ENCODE peak calls at places on chromosomes 2 and 18, in five cellular contexts. One of them, this sample, is unnamed.

GRCh38 chr2:109609352-109610024 is 4.3 kb downstream of the SEPTIN10 start:
- DNase-seq in EL: peak; percentile 77
- DNase-seq in stimulated activated CD8-positive, alpha-beta memory T cell treated with anti-CD3 and anti-CD28 coated beads, Interleukin-12 subunit alpha, Interleukin-12 subunit beta, amount 100 ng/mL, for 1 hour: no peak
- DNase-seq in GM10248: no peak
- DNase-seq in stimulated activated CD4-positive, alpha-beta T cell treated with anti-CD3 and anti-CD28 coated beads, Interleukin-2, amount 100 ng/mL, for 48 hours: no peak
- DNase-seq in this sample: no peak

GRCh38 chr2:239919779-239920545 is 105.2 kb downstream of the NDUFA10 start:
- DNase-seq in EL: no peak
- DNase-seq in stimulated activated CD8-positive, alpha-beta memory T cell treated with anti-CD3 and anti-CD28 coated beads, Interleukin-12 subunit alpha, Interleukin-12 subunit beta, amount 100 ng/mL, for 1 hour: no peak
- DNase-seq in GM10248: no peak
- DNase-seq in stimulated activated CD4-positive, alpha-beta T cell treated with anti-CD3 and anti-CD28 coated beads, Interleukin-2, amount 100 ng/mL, for 48 hours: no peak
- DNase-seq in this sample: no peak

GRCh38 chr18:58183226-58183625 is 139.2 kb downstream of the NEDD4L start:
- DNase-seq in EL: no peak
- DNase-seq in stimulated activated CD8-positive, alpha-beta memory T cell treated with anti-CD3 and anti-CD28 coated beads, Interleukin-12 subunit alpha, Interleukin-12 subunit beta, amount 100 ng/mL, for 1 hour: no peak
- DNase-seq in GM10248: no peak
- DNase-seq in stimulated activated CD4-positive, alpha-beta T cell treated with anti-CD3 and anti-CD28 coated beads, Interleukin-2, amount 100 ng/mL, for 48 hours: no peak
- DNase-seq in this sample: no peak

GRCh38 chr2:223944166-223944703 is 900 bp downstream of the WDFY1 start:
- DNase-seq in EL: peak; percentile 48
- DNase-seq in stimulated activated CD8-positive, alpha-beta memory T cell treated with anti-CD3 and anti-CD28 coated beads, Interleukin-12 subunit alpha, Interleukin-12 subunit beta, amount 100 ng/mL, for 1 hour: no peak
- DNase-seq in GM10248: no peak
- DNase-seq in stimulated activated CD4-positive, alpha-beta T cell treated with anti-CD3 and anti-CD28 coated beads, Interleukin-2, amount 100 ng/mL, for 48 hours: no peak
- DNase-seq in this sample: no peak

GRCh38 chr2:13005048-13005447 is 288.3 kb downstream of the TRIB2 start:
- DNase-seq in EL: no peak
- DNase-seq in stimulated activated CD8-positive, alpha-beta memory T cell treated with anti-CD3 and anti-CD28 coated beads, Interleukin-12 subunit alpha, Interleukin-12 subunit beta, amount 100 ng/mL, for 1 hour: no peak
- DNase-seq in GM10248: no peak
- DNase-seq in stimulated activated CD4-positive, alpha-beta T cell treated with anti-CD3 and anti-CD28 coated beads, Interleukin-2, amount 100 ng/mL, for 48 hours: no peak
- DNase-seq in this sample: no peak

GRCh38 chr2:23055251-23055650 is 329.7 kb upstream of the KLHL29 start:
- DNase-seq in EL: no peak
- DNase-seq in stimulated activated CD8-positive, alpha-beta memory T cell treated with anti-CD3 and anti-CD28 coated beads, Interleukin-12 subunit alpha, Interleukin-12 subunit beta, amount 100 ng/mL, for 1 hour: no peak
- DNase-seq in GM10248: no peak
- DNase-seq in stimulated activated CD4-positive, alpha-beta T cell treated with anti-CD3 and anti-CD28 coated beads, Interleukin-2, amount 100 ng/mL, for 48 hours: no peak
- DNase-seq in this sample: no peak

GRCh38 chr2:70403267-70404053 is 101.6 kb upstream of the FAM136A start:
- DNase-seq in EL: no peak
- DNase-seq in stimulated activated CD8-positive, alpha-beta memory T cell treated with anti-CD3 and anti-CD28 coated beads, Interleukin-12 subunit alpha, Interleukin-12 subunit beta, amount 100 ng/mL, for 1 hour: no peak
- DNase-seq in GM10248: no peak
- DNase-seq in stimulated activated CD4-positive, alpha-beta T cell treated with anti-CD3 and anti-CD28 coated beads, Interleukin-2, amount 100 ng/mL, for 48 hours: no peak
- DNase-seq in this sample: no peak

GRCh38 chr2:80378-80777 is 34.1 kb upstream of the FAM110C start:
- DNase-seq in EL: no peak
- DNase-seq in stimulated activated CD8-positive, alpha-beta memory T cell treated with anti-CD3 and anti-CD28 coated beads, Interleukin-12 subunit alpha, Interleukin-12 subunit beta, amount 100 ng/mL, for 1 hour: no peak
- DNase-seq in GM10248: no peak
- DNase-seq in stimulated activated CD4-positive, alpha-beta T cell treated with anti-CD3 and anti-CD28 coated beads, Interleukin-2, amount 100 ng/mL, for 48 hours: no peak
- DNase-seq in this sample: no peak

GRCh38 chr2:98571121-98571701 is 37.1 kb downstream of the COA5 start:
- DNase-seq in EL: no peak
- DNase-seq in stimulated activated CD8-positive, alpha-beta memory T cell treated with anti-CD3 and anti-CD28 coated beads, Interleukin-12 subunit alpha, Interleukin-12 subunit beta, amount 100 ng/mL, for 1 hour: no peak
- DNase-seq in GM10248: no peak
- DNase-seq in stimulated activated CD4-positive, alpha-beta T cell treated with anti-CD3 and anti-CD28 coated beads, Interleukin-2, amount 100 ng/mL, for 48 hours: no peak
- DNase-seq in this sample: no peak

GRCh38 chr18:69567813-69568488 is 167.3 kb downstream of the DOK6 start:
- DNase-seq in EL: no peak
- DNase-seq in stimulated activated CD8-positive, alpha-beta memory T cell treated with anti-CD3 and anti-CD28 coated beads, Interleukin-12 subunit alpha, Interleukin-12 subunit beta, amount 100 ng/mL, for 1 hour: no peak
- DNase-seq in GM10248: no peak
- DNase-seq in stimulated activated CD4-positive, alpha-beta T cell treated with anti-CD3 and anti-CD28 coated beads, Interleukin-2, amount 100 ng/mL, for 48 hours: no peak
- DNase-seq in this sample: no peak

GRCh38 chr2:170146784-170147183 is 31.2 kb upstream of the MYO3B start:
- DNase-seq in EL: no peak
- DNase-seq in stimulated activated CD8-positive, alpha-beta memory T cell treated with anti-CD3 and anti-CD28 coated beads, Interleukin-12 subunit alpha, Interleukin-12 subunit beta, amount 100 ng/mL, for 1 hour: no peak
- DNase-seq in GM10248: no peak
- DNase-seq in stimulated activated CD4-positive, alpha-beta T cell treated with anti-CD3 and anti-CD28 coated beads, Interleukin-2, amount 100 ng/mL, for 48 hours: no peak
- DNase-seq in this sample: no peak